ENCODE peak calls at places on chromosome 7, in ten cellular contexts. X is HFF-Myc, L is lung, A is tibial artery, D is right cardiac atrium, P is GM12865, H is fibroblast of lung, R is uterus, J is heart left ventricle, I is pancreas. G is an unnamed sample.

GRCh38 chr7:725223-726005 is 1.1 kb upstream of the DNAAF5 start:
- DNase-seq in X (no peak), L (no peak), A (no peak), D (no peak), P (no peak), H (peak; percentile 92), R (no peak), J (no peak), I (no peak), G (no peak)

GRCh38 chr7:151276651-151277590 is 28.4 kb upstream of the SMARCD3 start:
- DNase-seq in X (peak; percentile 17), L (no peak), A (no peak), D (peak; percentile 64), P (peak; percentile 66), H (peak; percentile 76), R (peak; percentile 70), J (peak; percentile 55), I (peak; percentile 57), G (no peak)

GRCh38 chr7:4074407-4074806 is 607.7 kb upstream of the FOXK1 start:
- DNase-seq in X (no peak), L (no peak), A (no peak), D (no peak), P (no peak), H (no peak), R (no peak), J (no peak), I (no peak), G (no peak)

GRCh38 chr7:132732466-132732865 is 156.2 kb upstream of the PLXNA4 start:
- DNase-seq in X (no peak), L (no peak), A (no peak), D (no peak), P (no peak), H (no peak), R (no peak), J (no peak), I (no peak), G (no peak)

GRCh38 chr7:100878685-100879084 is 3.8 kb downstream of the SRRT start:
- DNase-seq in X (no peak), L (no peak), A (no peak), D (no peak), P (no peak), H (no peak), R (no peak), J (no peak), I (no peak), G (no peak)

GRCh38 chr7:122738937-122739336 is 36.2 kb upstream of the RNF148 start:
- DNase-seq in X (no peak), L (no peak), A (no peak), D (no peak), P (no peak), H (no peak), R (no peak), J (no peak), I (no peak), G (no peak)

GRCh38 chr7:138565451-138566114 is 105.5 kb downstream of the TRIM24 start:
- DNase-seq in X (no peak), L (no peak), A (no peak), D (no peak), P (peak; percentile 2), H (peak; percentile 75), R (no peak), J (no peak), I (no peak), G (peak; percentile 37)

GRCh38 chr7:130961128-130961601 is 227.2 kb upstream of the KLF14 start:
- DNase-seq in X (no peak), L (no peak), A (no peak), D (no peak), P (peak; percentile 97), H (peak; percentile 94), R (no peak), J (no peak), I (no peak), G (peak; percentile 57)

GRCh38 chr7:19106308-19107141 is 10.9 kb downstream of the TWIST1 start:
- DNase-seq in X (no peak), L (no peak), A (no peak), D (no peak), P (no peak), H (no peak), R (no peak), J (no peak), I (no peak), G (no peak)

GRCh38 chr7:50660040-50660829 is 95.0 kb upstream of the DDC start:
- DNase-seq in X (no peak), L (no peak), A (no peak), D (no peak), P (peak; percentile 41), H (no peak), R (no peak), J (no peak), I (no peak), G (no peak)

GRCh38 chr7:14858410-14858809 is 44.1 kb downstream of the DGKB start:
- DNase-seq in X (no peak), L (no peak), A (no peak), D (no peak), P (no peak), H (no peak), R (no peak), J (no peak), I (no peak), G (no peak)

GRCh38 chr7:82810558-82811259 is 352.0 kb downstream of the PCLO start:
- DNase-seq in X (peak; percentile 85), L (no peak), A (no peak), D (no peak), P (peak; percentile 44), H (peak; percentile 83), R (no peak), J (no peak), I (no peak), G (peak; percentile 61)

GRCh38 chr7:84194484-84195260 is at the start of gene SEMA3A:
- DNase-seq in X (peak; percentile 79), L (no peak), A (peak; percentile 23), D (peak; percentile 20), P (peak; percentile 58), H (peak; percentile 92), R (no peak), J (peak; percentile 32), I (no peak), G (no peak)

GRCh38 chr7:149126662-149127321 is 668 bp upstream of the ZNF425 start:
- DNase-seq in X (no peak), L (peak; percentile 62), A (peak; percentile 41), D (peak; percentile 64), P (peak; percentile 81), H (peak; percentile 18), R (peak; percentile 52), J (peak; percentile 64), I (peak; percentile 45), G (no peak)

GRCh38 chr7:5423844-5424688 is 432 bp upstream of the TNRC18 start:
- DNase-seq in X (peak; percentile 98), L (peak; percentile 96), A (peak; percentile 97), D (peak; percentile 95), P (peak; percentile 43), H (peak; percentile 98), R (peak; percentile 97), J (peak; percentile 94), I (peak; percentile 95), G (peak; percentile 92)

GRCh38 chr7:65449505-65449852 is 75.8 kb downstream of the ZNF92 start:
- DNase-seq in X (no peak), L (no peak), A (no peak), D (no peak), P (no peak), H (no peak), R (peak; percentile 20), J (no peak), I (no peak), G (no peak)
- H3K4me3 ChIP-seq in X (no peak overlapping the region), L (no peak overlapping the region), A (no peak overlapping the region), D (no peak overlapping the region), P (no peak overlapping the region), H (no peak overlapping the region), R (no peak overlapping the region), J (no peak overlapping the region), I (no peak overlapping the region), G (no peak overlapping the region)

GRCh38 chr7:41821521-41822213 is 118.8 kb upstream of the INHBA start:
- DNase-seq in X (no peak), L (no peak), A (no peak), D (no peak), P (no peak), H (no peak), R (no peak), J (no peak), I (no peak), G (no peak)
- H3K4me3 ChIP-seq in X (no peak overlapping the region), L (no peak overlapping the region), A (no peak overlapping the region), D (no peak overlapping the region), P (no peak overlapping the region), H (no peak overlapping the region), R (no peak overlapping the region), J (no peak overlapping the region), I (no peak overlapping the region), G (no peak overlapping the region)

GRCh38 chr7:29610031-29610490 is 46.4 kb downstream of the PRR15 start:
- DNase-seq in X (no peak), L (no peak), A (no peak), D (no peak), P (no peak), H (no peak), R (no peak), J (no peak), I (no peak), G (no peak)

GRCh38 chr7:29614229-29614628 is 50.6 kb downstream of the PRR15 start:
- DNase-seq in X (no peak), L (no peak), A (no peak), D (no peak), P (no peak), H (no peak), R (no peak), J (no peak), I (no peak), G (no peak)

GRCh38 chr7:29611941-29612527 is 48.4 kb downstream of the PRR15 start:
- DNase-seq in X (no peak), L (no peak), A (no peak), D (no peak), P (no peak), H (no peak), R (no peak), J (no peak), I (no peak), G (no peak)

GRCh38 chr7:29613100-29613499 is 49.5 kb downstream of the PRR15 start:
- DNase-seq in X (no peak), L (no peak), A (no peak), D (no peak), P (no peak), H (no peak), R (no peak), J (no peak), I (no peak), G (no peak)

GRCh38 chr7:29612596-29612995 is 49.0 kb downstream of the PRR15 start:
- DNase-seq in X (peak; percentile 48), L (no peak), A (no peak), D (no peak), P (no peak), H (peak; percentile 75), R (no peak), J (no peak), I (no peak), G (peak; percentile 21)
- H3K4me3 ChIP-seq in X (no peak overlapping the region), L (no peak overlapping the region), A (no peak overlapping the region), D (no peak overlapping the region), P (no peak overlapping the region), H (no peak overlapping the region), R (no peak overlapping the region), J (no peak overlapping the region), I (no peak overlapping the region), G (no peak overlapping the region)

DNA sequence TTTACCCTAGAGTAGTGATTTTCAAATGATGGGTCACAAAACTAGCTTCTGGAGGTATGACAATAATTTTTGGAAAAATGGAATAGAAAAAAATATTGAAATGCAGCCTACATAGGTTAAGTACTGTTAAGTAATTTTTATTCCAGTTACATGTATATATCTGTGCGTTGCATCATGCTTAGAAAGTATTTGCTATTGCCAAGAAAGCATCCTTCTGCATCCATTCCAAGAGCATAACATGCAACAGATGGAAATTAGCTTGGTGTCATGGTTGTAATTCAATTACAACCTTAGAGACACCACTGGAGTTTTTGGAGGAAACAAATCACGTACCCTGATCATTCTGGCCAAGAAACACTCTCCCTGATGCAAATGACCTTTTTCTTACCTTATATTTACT is 1.7 kb downstream of the AKR1B1 start:
- DNase-seq in X (no peak), L (no peak), A (no peak), D (no peak), P (no peak), H (no peak), R (no peak), J (no peak), I (no peak), G (no peak)
- H3K4me3 ChIP-seq in X (no peak overlapping the region), L (no peak overlapping the region), A (no peak overlapping the region), D (no peak overlapping the region), P (no peak overlapping the region), H (peak overlapping the region; percentile 83), R (no peak overlapping the region), J (no peak overlapping the region), I (no peak overlapping the region), G (no peak overlapping the region)

G was measured in AG04449.